ENCODE peak calls at places on chromosomes 1 and 21, in seven cellular contexts. X, V, D, H, I, W and N are unnamed samples.

GRCh38 chr1:154012129-154012528 is 21.6 kb downstream of the RPS27 start:
- DNase-seq in I (no peak), W (no peak), D (no peak), X (no peak), H (no peak), V (no peak), N (no peak)

GRCh38 chr1:114011796-114012195 is 32.5 kb downstream of the OLFML3 start:
- DNase-seq in D (no peak), H (no peak), X (no peak), I (no peak), V (no peak), W (no peak), N (no peak)

GRCh38 chr21:19368944-19369343 is 965.4 kb upstream of the TMPRSS15 start:
- DNase-seq in X (no peak), I (no peak), V (no peak), H (no peak), D (no peak), W (no peak), N (no peak)

GRCh38 chr1:153404768-153405167 is 11.6 kb upstream of the S100A7A start:
- DNase-seq in V (peak), H (peak), I (no peak), W (no peak), D (no peak), X (peak), N (peak)

GRCh38 chr1:93615201-93616150 is 66.2 kb downstream of the BCAR3 start:
- DNase-seq in I (peak), X (peak), H (peak), V (peak), W (peak), D (no peak), N (no peak)

GRCh38 chr1:153626929-153627796 is at the start of gene S100A13:
- DNase-seq in H (peak), D (peak), I (peak), X (peak), V (peak), W (peak), N (peak)

GRCh38 chr1:8317647-8318360 is at the start of gene SLC45A1:
- DNase-seq in X (peak), I (peak), D (peak), V (peak), W (peak), H (peak), N (peak)

GRCh38 chr1:164637461-164638375 is 78.7 kb downstream of the PBX1 start:
- DNase-seq in X (no peak), I (peak), W (peak), V (peak), D (no peak), H (peak), N (no peak)

GRCh38 chr1:207823880-207824566 is 72.2 kb downstream of the CD46 start:
- DNase-seq in X (peak), D (peak), H (peak), I (peak), V (peak), W (peak), N (peak)

GRCh38 chr1:152870831-152871730 is 7.0 kb upstream of the SMCP start:
- DNase-seq in X (peak), I (peak), D (peak), V (peak), H (peak), W (no peak), N (no peak)

GRCh38 chr1:156752843-156753486 is 1.5 kb upstream of the HDGF start:
- DNase-seq in V (peak), H (no peak), W (peak), I (peak), X (no peak), D (no peak), N (no peak)

GRCh38 chr1:40309374-40310128 is 7.5 kb downstream of the COL9A2 start:
- DNase-seq in I (no peak), D (peak), H (no peak), W (no peak), V (no peak), X (no peak), N (no peak)

GRCh38 chr1:51168946-51169345 is 66.9 kb downstream of the C1orf185 start:
- DNase-seq in X (no peak), V (no peak), W (no peak), D (no peak), H (no peak), I (no peak), N (no peak)

GRCh38 chr1:239247299-239247698 is 139.1 kb upstream of the CHRM3 start:
- DNase-seq in D (no peak), X (no peak), W (peak), H (no peak), I (no peak), V (peak), N (no peak)

GRCh38 chr1:54112027-54112426 is 40.8 kb downstream of the CDCP2 start:
- DNase-seq in I (no peak), H (no peak), V (no peak), W (no peak), X (peak), D (no peak), N (no peak)

GRCh38 chr1:156703741-156704140 is 1.6 kb downstream of the CRABP2 start:
- DNase-seq in D (no peak), W (no peak), V (no peak), X (no peak), H (peak), I (no peak), N (no peak)

GRCh38 chr1:212413902-212414327 is 771 bp downstream of the PACC1 start:
- DNase-seq in W (peak), V (no peak), X (peak), D (no peak), H (no peak), I (peak), N (no peak)

GRCh38 chr1:55718758-55719671 is 503.9 kb upstream of the USP24 start:
- DNase-seq in X (peak), V (peak), H (peak), W (peak), I (peak), D (no peak), N (peak)

GRCh38 chr1:235917267-235917811 is 50.6 kb upstream of the LYST start:
- DNase-seq in D (no peak), V (peak), X (no peak), H (no peak), W (peak), I (peak), N (no peak)

GRCh38 chr1:70504176-70504820 is 93.2 kb downstream of the CTH start:
- DNase-seq in I (no peak), X (no peak), H (no peak), D (no peak), V (peak), W (peak), N (no peak)

GRCh38 chr1:147773215-147773715 is 12.9 kb upstream of the GJA5 start:
- DNase-seq in I (no peak), V (no peak), W (no peak), H (peak), X (peak), D (no peak), N (no peak)

GRCh38 chr1:93446837-93447451 is 974 bp upstream of the FNBP1L start:
- DNase-seq in W (no peak), H (no peak), D (no peak), I (no peak), X (no peak), V (peak), N (no peak)

GRCh38 chr1:81832573-81832972 is 31.8 kb downstream of the ADGRL2 start:
- DNase-seq in I (peak), X (no peak), H (peak), V (no peak), D (no peak), W (peak), N (no peak)

GRCh38 chr1:43653339-43653738 is 3.4 kb downstream of the KDM4A start:
- DNase-seq in W (peak), D (no peak), X (peak), I (peak), V (no peak), H (peak), N (no peak)

GRCh38 chr21:41806773-41807172 is 39.9 kb upstream of the RIPK4 start:
- DNase-seq in D (no peak), X (no peak), H (no peak), W (no peak), I (no peak), V (no peak), N (no peak)

GRCh38 chr1:156391145-156391677 is 22.2 kb downstream of the RHBG start:
- DNase-seq in W (no peak), X (no peak), D (no peak), V (no peak), H (no peak), I (no peak), N (no peak)

GRCh38 chr1:161196521-161197451 is 2.1 kb downstream of the ADAMTS4 start:
- DNase-seq in I (peak), V (no peak), H (no peak), W (peak), X (no peak), D (no peak), N (no peak)

GRCh38 chr1:14954210-14954609 is 199.3 kb upstream of the TMEM51 start:
- DNase-seq in D (no peak), H (no peak), I (peak), W (no peak), V (no peak), X (no peak), N (no peak)

GRCh38 chr1:147669475-147670318 is 627 bp downstream of the ACP6 start:
- DNase-seq in H (peak), V (peak), D (peak), W (peak), X (peak), I (peak), N (peak)

GRCh38 chr1:210905944-210906453 is 227.9 kb downstream of the KCNH1 start:
- DNase-seq in H (peak), X (no peak), W (no peak), D (no peak), I (no peak), V (no peak), N (no peak)

GRCh38 chr1:55018395-55018794 is 19.7 kb downstream of the BSND start:
- DNase-seq in V (no peak), W (no peak), I (no peak), H (no peak), X (no peak), D (no peak), N (no peak)

GRCh38 chr21:43681650-43682049 is 22.3 kb downstream of the RRP1B start:
- DNase-seq in H (no peak), V (no peak), D (no peak), W (no peak), X (no peak), I (no peak), N (no peak)

GRCh38 chr1:39733161-39733560 is 5.5 kb upstream of the PPIE start:
- DNase-seq in D (no peak), X (no peak), H (no peak), V (no peak), I (peak), W (no peak), N (no peak)

GRCh38 chr1:176469450-176469985 is 6.5 kb downstream of the PAPPA2 start:
- DNase-seq in W (peak), H (peak), X (no peak), I (peak), V (peak), D (no peak), N (no peak)

DNA sequence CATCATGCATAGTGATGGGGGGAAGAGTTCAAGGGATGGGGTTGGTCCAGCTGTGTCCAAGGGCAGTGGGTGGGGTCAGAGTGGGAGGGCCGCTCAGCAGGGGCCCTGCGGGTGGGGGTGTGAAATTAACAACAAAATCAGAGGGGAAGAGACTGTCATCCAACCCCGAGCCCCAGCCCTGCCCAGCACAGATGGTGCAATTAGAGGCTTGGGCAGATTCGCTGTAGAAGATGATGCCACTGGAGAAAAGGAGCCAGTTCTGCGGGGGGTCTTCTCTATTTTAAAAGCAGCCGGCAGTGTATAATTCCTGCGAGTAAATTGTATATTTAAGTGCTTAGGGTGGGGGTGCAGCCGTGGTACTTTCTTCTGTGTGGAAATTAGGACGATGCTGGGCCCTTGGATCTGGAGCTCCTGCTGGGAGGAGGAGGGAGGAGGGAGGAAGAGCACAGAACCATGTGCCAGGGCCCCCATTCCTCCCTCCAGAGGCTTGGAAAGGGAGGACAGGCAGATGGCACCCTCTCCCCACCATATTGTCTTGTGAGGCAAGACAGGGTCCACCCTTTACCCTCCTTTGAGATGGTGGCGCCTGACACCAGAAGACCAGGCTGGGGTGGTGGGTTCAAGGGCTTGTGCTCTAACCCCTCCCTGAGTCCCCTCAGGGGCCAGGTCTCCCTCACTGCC is 89.2 kb downstream of the ACTL8 start:
- DNase-seq in H (no peak), V (no peak), I (no peak), X (no peak), W (no peak), D (no peak), N (no peak)
- H2BK5ac ChIP-seq in H (no peak), V (no peak), I (no peak), X (no peak), W (no peak), D (peak), N (no peak)

GRCh38 chr21:45989355-45990048 is 7.9 kb downstream of the COL6A1 start:
- DNase-seq in H (no peak), X (no peak), I (no peak), D (no peak), W (no peak), V (no peak), N (no peak)
- H2BK5ac ChIP-seq in H (no peak), X (no peak), I (no peak), D (no peak), W (no peak), V (no peak), N (no peak)

DNA sequence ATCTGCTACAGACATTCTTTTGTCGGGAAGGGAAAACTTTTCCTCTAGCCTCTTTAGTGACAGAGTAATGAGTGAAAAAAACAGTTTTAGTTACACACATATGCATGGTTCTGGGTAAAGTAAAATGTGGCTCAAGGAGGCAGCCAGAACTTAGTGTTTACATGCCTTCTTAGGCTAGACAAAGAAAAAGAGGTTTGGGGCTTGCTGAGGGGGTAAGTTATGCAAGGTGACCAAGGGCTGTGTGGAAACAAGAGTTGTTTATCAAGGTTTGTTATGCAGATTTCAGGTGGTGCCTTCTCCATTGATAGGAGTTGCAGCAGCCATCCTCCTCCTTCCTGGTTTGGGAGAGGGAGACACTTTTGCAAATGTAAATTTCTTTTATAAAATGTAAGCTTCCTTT is 66.5 kb upstream of the RAB3GAP2 start:
- DNase-seq in W (no peak), D (no peak), V (peak), X (peak), I (no peak), H (peak), N (no peak)
- H2BK5ac ChIP-seq in W (no peak), D (no peak), V (no peak), X (peak), I (no peak), H (peak), N (peak)

GRCh38 chr1:12602633-12603024 is 15.4 kb downstream of the DHRS3 start:
- DNase-seq in W (no peak), D (no peak), H (no peak), X (no peak), V (no peak), I (no peak), N (no peak)
- H2BK5ac ChIP-seq in W (no peak), D (no peak), H (no peak), X (no peak), V (no peak), I (peak), N (no peak)